ENCODE peak calls at places on chromosomes 3 and 15, in four cellular contexts. One of them, this sample, is unnamed.

GRCh38 chr15:60620707-60621106 is 141.8 kb upstream of the ICE2 start:
- DNase-seq in NCI-H510A treated with DMSO at 0.1 percent for 48 hours: no peak
- DNase-seq in activated naive CD4-positive, alpha-beta T cell: no peak
- DNase-seq in head of caudate nucleus: peak; percentile 14
- DNase-seq in this sample: no peak

GRCh38 chr3:173733029-173733652 is 335.6 kb downstream of the NLGN1 start:
- DNase-seq in NCI-H510A treated with DMSO at 0.1 percent for 48 hours: no peak
- DNase-seq in activated naive CD4-positive, alpha-beta T cell: no peak
- DNase-seq in head of caudate nucleus: no peak
- DNase-seq in this sample: peak; percentile 21

GRCh38 chr3:42228796-42229195 is 37.2 kb downstream of the CCK start:
- DNase-seq in NCI-H510A treated with DMSO at 0.1 percent for 48 hours: no peak
- DNase-seq in activated naive CD4-positive, alpha-beta T cell: no peak
- DNase-seq in head of caudate nucleus: no peak
- DNase-seq in this sample: peak; percentile 20

GRCh38 chr3:186722457-186722856 is 5.3 kb downstream of the KNG1 start:
- DNase-seq in NCI-H510A treated with DMSO at 0.1 percent for 48 hours: no peak
- DNase-seq in activated naive CD4-positive, alpha-beta T cell: no peak
- DNase-seq in head of caudate nucleus: no peak
- DNase-seq in this sample: no peak

GRCh38 chr15:51878446-51879386 is 49.3 kb downstream of the TMOD3 start:
- DNase-seq in NCI-H510A treated with DMSO at 0.1 percent for 48 hours: no peak
- DNase-seq in activated naive CD4-positive, alpha-beta T cell: no peak
- DNase-seq in head of caudate nucleus: no peak
- DNase-seq in this sample: no peak

GRCh38 chr3:4550957-4551754 is 58.0 kb downstream of the ITPR1 start:
- DNase-seq in NCI-H510A treated with DMSO at 0.1 percent for 48 hours: no peak
- DNase-seq in activated naive CD4-positive, alpha-beta T cell: no peak
- DNase-seq in head of caudate nucleus: no peak
- DNase-seq in this sample: no peak

GRCh38 chr15:91963051-91963450 is 109.5 kb downstream of the SLCO3A1 start:
- DNase-seq in NCI-H510A treated with DMSO at 0.1 percent for 48 hours: no peak
- DNase-seq in activated naive CD4-positive, alpha-beta T cell: no peak
- DNase-seq in head of caudate nucleus: no peak
- DNase-seq in this sample: no peak

GRCh38 chr15:40238927-40239591 is at the start of gene PAK6:
- DNase-seq in NCI-H510A treated with DMSO at 0.1 percent for 48 hours: peak; percentile 47
- DNase-seq in activated naive CD4-positive, alpha-beta T cell: no peak
- DNase-seq in head of caudate nucleus: peak; percentile 73
- DNase-seq in this sample: peak; percentile 39

GRCh38 chr15:101128191-101128590 is 123.7 kb downstream of the CHSY1 start:
- DNase-seq in NCI-H510A treated with DMSO at 0.1 percent for 48 hours: no peak
- DNase-seq in activated naive CD4-positive, alpha-beta T cell: no peak
- DNase-seq in head of caudate nucleus: no peak
- DNase-seq in this sample: no peak

GRCh38 chr3:107346559-107346958 is 30.7 kb upstream of the CCDC54 start:
- DNase-seq in NCI-H510A treated with DMSO at 0.1 percent for 48 hours: no peak
- DNase-seq in activated naive CD4-positive, alpha-beta T cell: no peak
- DNase-seq in head of caudate nucleus: no peak
- DNase-seq in this sample: peak; percentile 47

GRCh38 chr3:12155833-12156232 is 2.9 kb downstream of the TIMP4 start:
- DNase-seq in NCI-H510A treated with DMSO at 0.1 percent for 48 hours: no peak
- DNase-seq in activated naive CD4-positive, alpha-beta T cell: no peak
- DNase-seq in head of caudate nucleus: no peak
- DNase-seq in this sample: no peak

GRCh38 chr3:189167027-189167766 is 4.6 kb upstream of the TPRG1 start:
- DNase-seq in NCI-H510A treated with DMSO at 0.1 percent for 48 hours: no peak
- DNase-seq in activated naive CD4-positive, alpha-beta T cell: no peak
- DNase-seq in head of caudate nucleus: no peak
- DNase-seq in this sample: no peak

GRCh38 chr3:132265008-132265407 is 52.2 kb upstream of the ACP3 start:
- DNase-seq in NCI-H510A treated with DMSO at 0.1 percent for 48 hours: no peak
- DNase-seq in activated naive CD4-positive, alpha-beta T cell: no peak
- DNase-seq in head of caudate nucleus: no peak
- DNase-seq in this sample: no peak

GRCh38 chr3:94978076-94978475 is 915.2 kb downstream of the NSUN3 start:
- DNase-seq in NCI-H510A treated with DMSO at 0.1 percent for 48 hours: peak; percentile 82
- DNase-seq in activated naive CD4-positive, alpha-beta T cell: no peak
- DNase-seq in head of caudate nucleus: no peak
- DNase-seq in this sample: no peak

GRCh38 chr3:2198880-2199279 is 100.2 kb downstream of the CNTN4 start:
- DNase-seq in NCI-H510A treated with DMSO at 0.1 percent for 48 hours: no peak
- DNase-seq in activated naive CD4-positive, alpha-beta T cell: no peak
- DNase-seq in head of caudate nucleus: no peak
- DNase-seq in this sample: no peak

GRCh38 chr15:68210821-68211655 is 5.9 kb upstream of the CALML4 start:
- DNase-seq in NCI-H510A treated with DMSO at 0.1 percent for 48 hours: no peak
- DNase-seq in activated naive CD4-positive, alpha-beta T cell: no peak
- DNase-seq in head of caudate nucleus: peak; percentile 83
- DNase-seq in this sample: peak; percentile 69

GRCh38 chr15:90059208-90059985 is 42.9 kb downstream of the IDH2 start:
- DNase-seq in NCI-H510A treated with DMSO at 0.1 percent for 48 hours: peak; percentile 43
- DNase-seq in activated naive CD4-positive, alpha-beta T cell: peak; percentile 22
- DNase-seq in head of caudate nucleus: no peak
- DNase-seq in this sample: peak; percentile 98

GRCh38 chr3:154794383-154794782 is 285.7 kb upstream of the MME start:
- DNase-seq in NCI-H510A treated with DMSO at 0.1 percent for 48 hours: no peak
- DNase-seq in activated naive CD4-positive, alpha-beta T cell: no peak
- DNase-seq in head of caudate nucleus: no peak
- DNase-seq in this sample: peak; percentile 14

GRCh38 chr15:71278989-71279756 is 163.9 kb downstream of the THSD4 start:
- DNase-seq in NCI-H510A treated with DMSO at 0.1 percent for 48 hours: peak; percentile 69
- DNase-seq in activated naive CD4-positive, alpha-beta T cell: no peak
- DNase-seq in head of caudate nucleus: no peak
- DNase-seq in this sample: peak; percentile 30

GRCh38 chr3:128549283-128550112 is 56.5 kb upstream of the GATA2 start:
- DNase-seq in NCI-H510A treated with DMSO at 0.1 percent for 48 hours: no peak
- DNase-seq in activated naive CD4-positive, alpha-beta T cell: no peak
- DNase-seq in head of caudate nucleus: no peak
- DNase-seq in this sample: no peak

GRCh38 chr15:25850154-25851111 is 12.7 kb downstream of the ATP10A start:
- DNase-seq in NCI-H510A treated with DMSO at 0.1 percent for 48 hours: peak; percentile 20
- DNase-seq in activated naive CD4-positive, alpha-beta T cell: peak; percentile 45
- DNase-seq in head of caudate nucleus: no peak
- DNase-seq in this sample: peak; percentile 80

GRCh38 chr15:31197497-31198414 is 96.2 kb upstream of the TRPM1 start:
- DNase-seq in NCI-H510A treated with DMSO at 0.1 percent for 48 hours: peak; percentile 5
- DNase-seq in activated naive CD4-positive, alpha-beta T cell: no peak
- DNase-seq in head of caudate nucleus: peak; percentile 34
- DNase-seq in this sample: peak; percentile 60

GRCh38 chr15:31440754-31441298 is 114.2 kb downstream of the KLF13 start:
- DNase-seq in NCI-H510A treated with DMSO at 0.1 percent for 48 hours: no peak
- DNase-seq in activated naive CD4-positive, alpha-beta T cell: no peak
- DNase-seq in head of caudate nucleus: peak; percentile 53
- DNase-seq in this sample: no peak

GRCh38 chr3:58779934-58780333 is 113.4 kb upstream of the FAM3D start:
- DNase-seq in NCI-H510A treated with DMSO at 0.1 percent for 48 hours: no peak
- DNase-seq in activated naive CD4-positive, alpha-beta T cell: no peak
- DNase-seq in head of caudate nucleus: no peak
- DNase-seq in this sample: no peak

GRCh38 chr15:79849789-79850188 is 47.0 kb downstream of the MTHFS start:
- DNase-seq in NCI-H510A treated with DMSO at 0.1 percent for 48 hours: no peak
- DNase-seq in activated naive CD4-positive, alpha-beta T cell: no peak
- DNase-seq in head of caudate nucleus: peak; percentile 38
- DNase-seq in this sample: peak; percentile 49

GRCh38 chr3:134315286-134316106 is 58.8 kb downstream of the AMOTL2 start:
- DNase-seq in NCI-H510A treated with DMSO at 0.1 percent for 48 hours: no peak
- DNase-seq in activated naive CD4-positive, alpha-beta T cell: no peak
- DNase-seq in head of caudate nucleus: no peak
- DNase-seq in this sample: no peak

GRCh38 chr15:51750942-51751686 is at the start of gene TMOD2:
- DNase-seq in NCI-H510A treated with DMSO at 0.1 percent for 48 hours: peak; percentile 62
- DNase-seq in activated naive CD4-positive, alpha-beta T cell: peak; percentile 3
- DNase-seq in head of caudate nucleus: peak; percentile 67
- DNase-seq in this sample: peak; percentile 36

GRCh38 chr3:184419171-184419570 is 39.3 kb downstream of the CHRD start:
- DNase-seq in NCI-H510A treated with DMSO at 0.1 percent for 48 hours: no peak
- DNase-seq in activated naive CD4-positive, alpha-beta T cell: no peak
- DNase-seq in head of caudate nucleus: no peak
- DNase-seq in this sample: no peak

GRCh38 chr15:80204231-80204630 is 47.8 kb downstream of the CTXND1 start:
- DNase-seq in NCI-H510A treated with DMSO at 0.1 percent for 48 hours: peak; percentile 5
- DNase-seq in activated naive CD4-positive, alpha-beta T cell: no peak
- DNase-seq in head of caudate nucleus: no peak
- DNase-seq in this sample: no peak

GRCh38 chr3:88059380-88060160 is 515 bp downstream of the ZNF654 start:
- DNase-seq in NCI-H510A treated with DMSO at 0.1 percent for 48 hours: no peak
- DNase-seq in activated naive CD4-positive, alpha-beta T cell: no peak
- DNase-seq in head of caudate nucleus: no peak
- DNase-seq in this sample: no peak

This sample was measured in KBM-7.